ENCODE peak calls at places on chromosomes 5 and 9, in nine cellular contexts. H, Y, A, W, V, I, F, R and E are unnamed samples.

GRCh38 chr9:444528-444927 is 229.9 kb downstream of the DOCK8 start:
- DNase-seq in H (no peak), Y (no peak), A (no peak), W (no peak), V (no peak), I (no peak), F (no peak), R (no peak), E (no peak)

GRCh38 chr5:178123987-178124925 is 6.6 kb upstream of the RMND5B start:
- DNase-seq in H (no peak), Y (no peak), A (no peak), W (no peak), V (no peak), I (no peak), F (no peak), R (no peak), E (no peak)

GRCh38 chr9:134186471-134187109 is 22.2 kb upstream of the RNU6ATAC start:
- DNase-seq in H (peak), Y (no peak), A (no peak), W (no peak), V (no peak), I (no peak), F (no peak), R (peak), E (no peak)

GRCh38 chr9:70407081-70407503 is 7.4 kb downstream of the KLF9 start:
- DNase-seq in H (peak), Y (peak), A (no peak), W (no peak), V (peak), I (peak), F (no peak), R (no peak), E (peak)

GRCh38 chr5:65925094-65925600 is 1.2 kb upstream of the ERBIN start:
- DNase-seq in H (peak), Y (peak), A (peak), W (peak), V (peak), I (no peak), F (no peak), R (peak), E (peak)

GRCh38 chr9:20623021-20623747 is 885 bp upstream of the MLLT3 start:
- DNase-seq in H (no peak), Y (no peak), A (no peak), W (peak), V (no peak), I (no peak), F (no peak), R (peak), E (no peak)

GRCh38 chr5:24163091-24163490 is 481.7 kb downstream of the CDH10 start:
- DNase-seq in H (peak), Y (no peak), A (no peak), W (no peak), V (no peak), I (no peak), F (no peak), R (no peak), E (no peak)

GRCh38 chr9:4495537-4495936 is 5.3 kb downstream of the SLC1A1 start:
- DNase-seq in H (no peak), Y (no peak), A (no peak), W (no peak), V (no peak), I (no peak), F (no peak), R (no peak), E (no peak)

GRCh38 chr9:115146581-115147021 is 28.6 kb upstream of the TNC start:
- DNase-seq in H (peak), Y (peak), A (no peak), W (no peak), V (peak), I (peak), F (no peak), R (peak), E (peak)

GRCh38 chr9:135282001-135282731 is 194.7 kb downstream of the OLFM1 start:
- DNase-seq in H (peak), Y (peak), A (no peak), W (peak), V (no peak), I (no peak), F (no peak), R (no peak), E (no peak)

GRCh38 chr5:170617519-170618218 is 113.8 kb downstream of the KCNIP1 start:
- DNase-seq in H (no peak), Y (no peak), A (no peak), W (no peak), V (no peak), I (no peak), F (no peak), R (no peak), E (no peak)

GRCh38 chr9:3769646-3770045 is 243.8 kb upstream of the RFX3 start:
- DNase-seq in H (no peak), Y (no peak), A (no peak), W (no peak), V (no peak), I (no peak), F (no peak), R (no peak), E (no peak)

GRCh38 chr5:168307022-168307421 is 15.6 kb downstream of the WWC1 start:
- DNase-seq in H (no peak), Y (no peak), A (no peak), W (no peak), V (no peak), I (no peak), F (no peak), R (no peak), E (no peak)

DNA sequence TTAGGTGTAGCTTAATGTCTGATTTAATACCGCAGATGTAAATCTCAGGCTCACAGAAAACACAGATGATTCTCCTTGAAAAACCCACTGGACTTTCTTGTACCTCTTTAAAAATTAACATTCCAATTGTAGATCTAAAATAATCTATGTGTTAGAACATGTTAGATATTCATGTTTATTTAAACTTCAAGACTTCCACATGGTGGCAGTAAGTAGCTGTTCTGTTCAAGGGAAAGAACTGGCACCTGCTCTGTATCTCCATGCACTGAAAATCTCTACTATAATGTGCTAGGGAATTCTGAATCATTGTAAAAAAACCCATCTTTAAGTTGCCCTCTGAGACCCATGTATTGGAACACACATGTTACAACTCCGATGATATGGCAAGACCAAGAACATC is 366.9 kb downstream of the DMRTA1 start:
- DNase-seq in H (peak), Y (peak), A (no peak), W (peak), V (no peak), I (no peak), F (no peak), R (no peak), E (peak)
- TF ChIP-seq CTCF in H (peak), Y (peak), A (no peak), W (peak), V (peak), I (no peak), F (no peak), R (no peak), E (peak)

DNA sequence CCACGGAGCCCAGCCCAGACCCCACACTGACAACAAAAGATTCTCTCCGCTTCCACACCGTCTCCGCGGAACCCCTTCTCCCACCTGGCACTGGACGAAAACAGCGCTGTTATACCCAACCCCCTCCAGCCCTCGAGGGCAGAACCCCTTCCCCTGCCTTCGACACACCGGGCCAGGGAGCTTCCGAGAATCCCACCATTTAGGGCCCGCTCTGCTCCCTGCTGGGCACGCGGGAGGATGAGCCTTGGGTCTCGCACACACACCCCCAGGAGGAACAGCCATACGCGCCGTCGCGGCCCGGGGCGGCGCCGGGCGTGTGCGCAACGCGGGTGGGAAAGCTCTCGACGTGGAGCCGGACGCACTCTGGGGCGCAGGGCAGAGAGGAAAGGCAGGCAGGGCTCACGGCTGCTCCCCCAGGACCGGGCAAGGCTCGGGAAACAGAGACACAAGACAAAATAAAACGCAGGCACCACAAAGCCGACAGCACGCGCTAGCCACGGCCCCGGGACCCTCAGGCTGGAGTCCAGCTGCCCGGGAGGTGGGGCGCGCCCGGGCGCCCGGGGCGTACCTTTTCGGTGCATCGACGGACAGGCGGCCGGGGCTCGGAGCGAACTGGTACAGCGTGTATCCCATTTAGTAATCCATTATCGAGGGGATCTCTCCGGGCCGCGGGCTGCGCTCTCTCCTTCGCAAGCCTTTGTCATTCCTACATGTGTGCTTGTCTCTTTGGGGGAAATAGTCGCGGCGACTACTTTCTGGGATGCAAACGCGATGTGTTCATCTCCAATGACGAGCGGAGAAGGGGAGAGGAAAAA is 799 bp downstream of the SEMA6A start:
- DNase-seq in H (no peak), Y (no peak), A (no peak), W (peak), V (no peak), I (no peak), F (peak), R (peak), E (no peak)
- TF ChIP-seq CTCF in H (no peak), Y (no peak), A (no peak), W (no peak), V (no peak), I (no peak), F (no peak), R (no peak), E (no peak)

GRCh38 chr5:4294878-4295277 is 699.2 kb downstream of the IRX1 start:
- DNase-seq in H (no peak), Y (no peak), A (no peak), W (no peak), V (no peak), I (no peak), F (no peak), R (no peak), E (no peak)

DNA sequence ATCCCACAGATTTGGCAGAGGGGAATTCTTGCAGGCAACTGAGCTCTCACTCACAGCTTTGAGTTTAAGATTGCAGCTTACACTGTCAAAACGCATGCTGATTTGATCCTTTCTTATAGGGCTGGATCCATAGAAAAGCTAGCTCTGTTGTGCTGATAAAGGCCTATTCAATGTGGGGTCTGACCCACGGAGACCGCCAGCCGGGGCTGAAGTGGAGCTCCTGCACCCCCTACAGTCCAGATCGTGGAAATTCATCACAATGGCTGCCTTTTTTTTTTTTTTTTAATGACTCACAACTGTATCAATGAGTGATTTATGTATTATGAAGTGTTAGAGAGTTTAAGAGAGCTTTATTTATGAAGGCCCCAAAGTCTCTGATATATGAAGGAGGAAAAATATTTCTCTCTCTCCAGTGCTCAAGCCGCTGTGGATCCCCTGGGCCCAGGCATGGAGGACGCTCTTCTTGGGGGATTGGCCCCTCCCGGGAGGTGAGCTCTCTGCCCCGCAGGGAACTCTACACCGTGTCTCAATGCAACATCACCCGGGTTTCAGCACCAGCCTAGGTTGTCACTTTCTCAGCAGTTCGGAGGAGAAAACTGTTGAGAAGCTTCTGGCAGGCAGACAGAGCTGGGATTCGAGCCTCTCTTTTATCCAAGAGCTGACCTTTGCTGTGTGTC is 700.2 kb downstream of the IRX1 start:
- DNase-seq in H (no peak), Y (no peak), A (no peak), W (no peak), V (no peak), I (no peak), F (peak), R (no peak), E (no peak)
- TF ChIP-seq CTCF in H (no peak), Y (peak), A (no peak), W (no peak), V (no peak), I (no peak), F (peak), R (peak), E (no peak)

GRCh38 chr9:90665072-90665471 is 22.4 kb upstream of the DIRAS2 start:
- DNase-seq in H (no peak), Y (no peak), A (no peak), W (peak), V (no peak), I (no peak), F (no peak), R (no peak), E (no peak)
- TF ChIP-seq CTCF in H (no peak), Y (no peak), A (no peak), W (no peak), V (no peak), I (no peak), F (no peak), R (no peak), E (no peak)

GRCh38 chr9:128809036-128809599 is 9.2 kb upstream of the ENDOG start:
- DNase-seq in H (no peak), Y (no peak), A (no peak), W (no peak), V (no peak), I (no peak), F (no peak), R (no peak), E (no peak)
- TF ChIP-seq CTCF in H (no peak), Y (no peak), A (no peak), W (no peak), V (no peak), I (no peak), F (no peak), R (no peak), E (no peak)

GRCh38 chr5:68336200-68336599 is 120.6 kb downstream of the PIK3R1 start:
- DNase-seq in H (peak), Y (no peak), A (no peak), W (no peak), V (no peak), I (no peak), F (no peak), R (no peak), E (no peak)

GRCh38 chr5:68334550-68334880 is 119.0 kb downstream of the PIK3R1 start:
- DNase-seq in H (no peak), Y (no peak), A (no peak), W (no peak), V (no peak), I (no peak), F (no peak), R (no peak), E (no peak)

GRCh38 chr5:68335075-68335474 is 119.5 kb downstream of the PIK3R1 start:
- DNase-seq in H (no peak), Y (no peak), A (no peak), W (no peak), V (no peak), I (no peak), F (no peak), R (no peak), E (no peak)

GRCh38 chr5:68332546-68332945 is 117.0 kb downstream of the PIK3R1 start:
- DNase-seq in H (peak), Y (peak), A (no peak), W (peak), V (no peak), I (no peak), F (no peak), R (no peak), E (peak)

GRCh38 chr5:68333649-68334549 is 118.3 kb downstream of the PIK3R1 start:
- DNase-seq in H (peak), Y (peak), A (no peak), W (no peak), V (peak), I (no peak), F (no peak), R (no peak), E (peak)
- TF ChIP-seq CTCF in H (peak), Y (peak), A (no peak), W (no peak), V (peak), I (peak), F (no peak), R (no peak), E (peak)

GRCh38 chr5:173630724-173631365 is 14.4 kb upstream of the BOD1 start:
- DNase-seq in H (no peak), Y (no peak), A (no peak), W (no peak), V (no peak), I (no peak), F (no peak), R (no peak), E (no peak)

GRCh38 chr5:173628501-173628900 is 12.1 kb upstream of the BOD1 start:
- DNase-seq in H (no peak), Y (no peak), A (no peak), W (no peak), V (no peak), I (no peak), F (no peak), R (no peak), E (no peak)

GRCh38 chr5:173627860-173628392 is 11.5 kb upstream of the BOD1 start:
- DNase-seq in H (no peak), Y (no peak), A (no peak), W (no peak), V (no peak), I (no peak), F (no peak), R (no peak), E (no peak)

GRCh38 chr5:173631478-173631877 is 15.0 kb upstream of the BOD1 start:
- DNase-seq in H (no peak), Y (no peak), A (no peak), W (no peak), V (no peak), I (no peak), F (no peak), R (no peak), E (no peak)

GRCh38 chr5:173629628-173630027 is 13.2 kb upstream of the BOD1 start:
- DNase-seq in H (no peak), Y (no peak), A (no peak), W (peak), V (no peak), I (no peak), F (no peak), R (no peak), E (no peak)
- TF ChIP-seq CTCF in H (peak), Y (peak), A (no peak), W (peak), V (peak), I (peak), F (no peak), R (no peak), E (peak)

GRCh38 chr5:119315516-119315949 is 40.3 kb upstream of the TNFAIP8 start:
- DNase-seq in H (peak), Y (peak), A (peak), W (peak), V (no peak), I (no peak), F (no peak), R (no peak), E (no peak)
- TF ChIP-seq CTCF in H (peak), Y (peak), A (no peak), W (peak), V (no peak), I (no peak), F (no peak), R (no peak), E (peak)

GRCh38 chr9:91151741-91152095 is 210.0 kb downstream of the AUH start:
- DNase-seq in H (no peak), Y (no peak), A (no peak), W (no peak), V (no peak), I (no peak), F (no peak), R (no peak), E (no peak)

GRCh38 chr9:91155746-91156145 is 206.0 kb downstream of the AUH start:
- DNase-seq in H (no peak), Y (no peak), A (no peak), W (no peak), V (no peak), I (no peak), F (no peak), R (no peak), E (no peak)

GRCh38 chr9:91156451-91157234 is 205.1 kb downstream of the AUH start:
- DNase-seq in H (no peak), Y (peak), A (no peak), W (no peak), V (no peak), I (no peak), F (no peak), R (no peak), E (no peak)

GRCh38 chr9:91155181-91155580 is 206.5 kb downstream of the AUH start:
- DNase-seq in H (no peak), Y (no peak), A (no peak), W (no peak), V (no peak), I (no peak), F (no peak), R (no peak), E (no peak)

DNA sequence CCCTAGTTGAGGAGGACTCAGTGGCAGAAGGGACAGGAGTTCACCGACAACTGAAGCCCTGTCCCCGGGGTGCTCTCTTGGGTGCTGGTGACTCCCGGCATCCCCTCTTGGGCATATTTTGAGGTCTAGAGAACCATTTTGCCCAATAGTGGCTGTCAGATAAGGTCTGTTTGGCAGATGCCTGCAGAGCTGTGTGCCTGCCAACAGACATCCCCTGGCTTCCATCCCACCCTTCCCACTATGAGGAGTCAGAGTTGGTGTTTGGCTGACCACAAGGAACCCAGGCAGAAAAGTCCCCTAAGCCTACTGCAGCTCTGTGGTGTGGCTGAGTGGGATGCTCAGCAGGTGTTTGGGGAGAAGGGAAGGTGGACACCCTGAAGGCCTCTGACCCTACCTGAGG is 207.0 kb downstream of the AUH start:
- DNase-seq in H (peak), Y (peak), A (no peak), W (no peak), V (no peak), I (no peak), F (no peak), R (no peak), E (no peak)
- TF ChIP-seq CTCF in H (no peak), Y (no peak), A (no peak), W (no peak), V (no peak), I (no peak), F (no peak), R (no peak), E (no peak)

GRCh38 chr5:1124181-1125029 is 12.5 kb upstream of the SLC12A7 start:
- DNase-seq in H (no peak), Y (no peak), A (no peak), W (no peak), V (no peak), I (no peak), F (no peak), R (no peak), E (no peak)
- TF ChIP-seq CTCF in H (no peak), Y (no peak), A (no peak), W (no peak), V (no peak), I (no peak), F (no peak), R (no peak), E (no peak)